ENCODE peak calls at places on chromosome 20, in nine cellular contexts. One of them, this sample, is unnamed.

GRCh38 chr20:61733891-61734732 is 331.6 kb downstream of the TAF4 start:
- DNase-seq in stimulated activated CD8-positive, alpha-beta memory T cell treated with anti-CD3 and anti-CD28 coated beads, Interleukin-2, amount 100 ng/mL, for 1 hour: no peak
- DNase-seq in HT1080: no peak
- DNase-seq in stimulated activated CD4-positive, alpha-beta T cell treated with anti-CD3 and anti-CD28 coated beads, Interleukin-15, amount 100 ng/mL, for 1 hour: no peak
- DNase-seq in fibroblast of gingiva: no peak
- DNase-seq in B cell: no peak
- DNase-seq in NCI-H460: no peak
- DNase-seq in astrocyte of the spinal cord: no peak
- DNase-seq in left lung: no peak
- DNase-seq in this sample: no peak

GRCh38 chr20:44068311-44068710 is 118.7 kb downstream of the JPH2 start:
- DNase-seq in stimulated activated CD8-positive, alpha-beta memory T cell treated with anti-CD3 and anti-CD28 coated beads, Interleukin-2, amount 100 ng/mL, for 1 hour: no peak
- DNase-seq in HT1080: no peak
- DNase-seq in stimulated activated CD4-positive, alpha-beta T cell treated with anti-CD3 and anti-CD28 coated beads, Interleukin-15, amount 100 ng/mL, for 1 hour: no peak
- DNase-seq in fibroblast of gingiva: no peak
- DNase-seq in B cell: no peak
- DNase-seq in NCI-H460: no peak
- DNase-seq in astrocyte of the spinal cord: no peak
- DNase-seq in left lung: peak
- DNase-seq in this sample: no peak

GRCh38 chr20:24379116-24379927 is 90.1 kb upstream of the SYNDIG1 start:
- DNase-seq in stimulated activated CD8-positive, alpha-beta memory T cell treated with anti-CD3 and anti-CD28 coated beads, Interleukin-2, amount 100 ng/mL, for 1 hour: no peak
- DNase-seq in HT1080: peak
- DNase-seq in stimulated activated CD4-positive, alpha-beta T cell treated with anti-CD3 and anti-CD28 coated beads, Interleukin-15, amount 100 ng/mL, for 1 hour: no peak
- DNase-seq in fibroblast of gingiva: no peak
- DNase-seq in B cell: no peak
- DNase-seq in NCI-H460: no peak
- DNase-seq in astrocyte of the spinal cord: peak
- DNase-seq in left lung: no peak
- DNase-seq in this sample: no peak

GRCh38 chr20:19784511-19785172 is 26.6 kb downstream of the RIN2 start:
- DNase-seq in stimulated activated CD8-positive, alpha-beta memory T cell treated with anti-CD3 and anti-CD28 coated beads, Interleukin-2, amount 100 ng/mL, for 1 hour: no peak
- DNase-seq in HT1080: peak
- DNase-seq in stimulated activated CD4-positive, alpha-beta T cell treated with anti-CD3 and anti-CD28 coated beads, Interleukin-15, amount 100 ng/mL, for 1 hour: no peak
- DNase-seq in fibroblast of gingiva: peak
- DNase-seq in B cell: peak
- DNase-seq in NCI-H460: peak
- DNase-seq in astrocyte of the spinal cord: peak
- DNase-seq in left lung: peak
- DNase-seq in this sample: no peak

GRCh38 chr20:29874476-29875202 is 1382.8 kb upstream of the DEFB115 start:
- DNase-seq in stimulated activated CD8-positive, alpha-beta memory T cell treated with anti-CD3 and anti-CD28 coated beads, Interleukin-2, amount 100 ng/mL, for 1 hour: no peak
- DNase-seq in HT1080: peak
- DNase-seq in stimulated activated CD4-positive, alpha-beta T cell treated with anti-CD3 and anti-CD28 coated beads, Interleukin-15, amount 100 ng/mL, for 1 hour: no peak
- DNase-seq in fibroblast of gingiva: no peak
- DNase-seq in B cell: no peak
- DNase-seq in NCI-H460: no peak
- DNase-seq in astrocyte of the spinal cord: no peak
- DNase-seq in left lung: peak
- DNase-seq in this sample: no peak

GRCh38 chr20:49560186-49560585 is 7.8 kb downstream of the PTGIS start:
- DNase-seq in stimulated activated CD8-positive, alpha-beta memory T cell treated with anti-CD3 and anti-CD28 coated beads, Interleukin-2, amount 100 ng/mL, for 1 hour: no peak
- DNase-seq in HT1080: no peak
- DNase-seq in stimulated activated CD4-positive, alpha-beta T cell treated with anti-CD3 and anti-CD28 coated beads, Interleukin-15, amount 100 ng/mL, for 1 hour: no peak
- DNase-seq in fibroblast of gingiva: no peak
- DNase-seq in B cell: no peak
- DNase-seq in NCI-H460: no peak
- DNase-seq in astrocyte of the spinal cord: no peak
- DNase-seq in left lung: no peak
- DNase-seq in this sample: no peak

GRCh38 chr20:32004963-32005362 is 5.3 kb upstream of the CCM2L start:
- DNase-seq in stimulated activated CD8-positive, alpha-beta memory T cell treated with anti-CD3 and anti-CD28 coated beads, Interleukin-2, amount 100 ng/mL, for 1 hour: no peak
- DNase-seq in HT1080: peak
- DNase-seq in stimulated activated CD4-positive, alpha-beta T cell treated with anti-CD3 and anti-CD28 coated beads, Interleukin-15, amount 100 ng/mL, for 1 hour: no peak
- DNase-seq in fibroblast of gingiva: peak
- DNase-seq in B cell: no peak
- DNase-seq in NCI-H460: no peak
- DNase-seq in astrocyte of the spinal cord: no peak
- DNase-seq in left lung: no peak
- DNase-seq in this sample: no peak

GRCh38 chr20:59122377-59122932 is 41.2 kb upstream of the ZNF831 start:
- DNase-seq in stimulated activated CD8-positive, alpha-beta memory T cell treated with anti-CD3 and anti-CD28 coated beads, Interleukin-2, amount 100 ng/mL, for 1 hour: no peak
- DNase-seq in HT1080: no peak
- DNase-seq in stimulated activated CD4-positive, alpha-beta T cell treated with anti-CD3 and anti-CD28 coated beads, Interleukin-15, amount 100 ng/mL, for 1 hour: no peak
- DNase-seq in fibroblast of gingiva: no peak
- DNase-seq in B cell: no peak
- DNase-seq in NCI-H460: no peak
- DNase-seq in astrocyte of the spinal cord: no peak
- DNase-seq in left lung: no peak
- DNase-seq in this sample: no peak

GRCh38 chr20:14928083-14928482 is 590.7 kb upstream of the FLRT3 start:
- DNase-seq in stimulated activated CD8-positive, alpha-beta memory T cell treated with anti-CD3 and anti-CD28 coated beads, Interleukin-2, amount 100 ng/mL, for 1 hour: no peak
- DNase-seq in HT1080: peak
- DNase-seq in stimulated activated CD4-positive, alpha-beta T cell treated with anti-CD3 and anti-CD28 coated beads, Interleukin-15, amount 100 ng/mL, for 1 hour: no peak
- DNase-seq in fibroblast of gingiva: no peak
- DNase-seq in B cell: no peak
- DNase-seq in NCI-H460: no peak
- DNase-seq in astrocyte of the spinal cord: no peak
- DNase-seq in left lung: no peak
- DNase-seq in this sample: no peak

GRCh38 chr20:21323640-21324039 is 20.5 kb downstream of the XRN2 start:
- DNase-seq in stimulated activated CD8-positive, alpha-beta memory T cell treated with anti-CD3 and anti-CD28 coated beads, Interleukin-2, amount 100 ng/mL, for 1 hour: no peak
- DNase-seq in HT1080: peak
- DNase-seq in stimulated activated CD4-positive, alpha-beta T cell treated with anti-CD3 and anti-CD28 coated beads, Interleukin-15, amount 100 ng/mL, for 1 hour: no peak
- DNase-seq in fibroblast of gingiva: peak
- DNase-seq in B cell: no peak
- DNase-seq in NCI-H460: peak
- DNase-seq in astrocyte of the spinal cord: peak
- DNase-seq in left lung: no peak
- DNase-seq in this sample: no peak

GRCh38 chr20:57053798-57054552 is 212.5 kb downstream of the BMP7 start:
- DNase-seq in stimulated activated CD8-positive, alpha-beta memory T cell treated with anti-CD3 and anti-CD28 coated beads, Interleukin-2, amount 100 ng/mL, for 1 hour: no peak
- DNase-seq in HT1080: no peak
- DNase-seq in stimulated activated CD4-positive, alpha-beta T cell treated with anti-CD3 and anti-CD28 coated beads, Interleukin-15, amount 100 ng/mL, for 1 hour: no peak
- DNase-seq in fibroblast of gingiva: no peak
- DNase-seq in B cell: no peak
- DNase-seq in NCI-H460: no peak
- DNase-seq in astrocyte of the spinal cord: no peak
- DNase-seq in left lung: no peak
- DNase-seq in this sample: no peak

GRCh38 chr20:61436268-61436667 is 184.2 kb downstream of the CDH4 start:
- DNase-seq in stimulated activated CD8-positive, alpha-beta memory T cell treated with anti-CD3 and anti-CD28 coated beads, Interleukin-2, amount 100 ng/mL, for 1 hour: no peak
- DNase-seq in HT1080: peak
- DNase-seq in stimulated activated CD4-positive, alpha-beta T cell treated with anti-CD3 and anti-CD28 coated beads, Interleukin-15, amount 100 ng/mL, for 1 hour: no peak
- DNase-seq in fibroblast of gingiva: peak
- DNase-seq in B cell: no peak
- DNase-seq in NCI-H460: no peak
- DNase-seq in astrocyte of the spinal cord: peak
- DNase-seq in left lung: no peak
- DNase-seq in this sample: no peak

GRCh38 chr20:31740208-31740607 is 1.1 kb downstream of the TPX2 start:
- DNase-seq in stimulated activated CD8-positive, alpha-beta memory T cell treated with anti-CD3 and anti-CD28 coated beads, Interleukin-2, amount 100 ng/mL, for 1 hour: no peak
- DNase-seq in HT1080: peak
- DNase-seq in stimulated activated CD4-positive, alpha-beta T cell treated with anti-CD3 and anti-CD28 coated beads, Interleukin-15, amount 100 ng/mL, for 1 hour: no peak
- DNase-seq in fibroblast of gingiva: peak
- DNase-seq in B cell: no peak
- DNase-seq in NCI-H460: no peak
- DNase-seq in astrocyte of the spinal cord: peak
- DNase-seq in left lung: no peak
- DNase-seq in this sample: no peak

GRCh38 chr20:46914789-46915359 is 20.2 kb downstream of the EYA2 start:
- DNase-seq in stimulated activated CD8-positive, alpha-beta memory T cell treated with anti-CD3 and anti-CD28 coated beads, Interleukin-2, amount 100 ng/mL, for 1 hour: no peak
- DNase-seq in HT1080: no peak
- DNase-seq in stimulated activated CD4-positive, alpha-beta T cell treated with anti-CD3 and anti-CD28 coated beads, Interleukin-15, amount 100 ng/mL, for 1 hour: no peak
- DNase-seq in fibroblast of gingiva: peak
- DNase-seq in B cell: no peak
- DNase-seq in NCI-H460: no peak
- DNase-seq in astrocyte of the spinal cord: no peak
- DNase-seq in left lung: no peak
- DNase-seq in this sample: no peak

GRCh38 chr20:37311710-37312355 is 22.4 kb downstream of the MANBAL start:
- DNase-seq in stimulated activated CD8-positive, alpha-beta memory T cell treated with anti-CD3 and anti-CD28 coated beads, Interleukin-2, amount 100 ng/mL, for 1 hour: no peak
- DNase-seq in HT1080: no peak
- DNase-seq in stimulated activated CD4-positive, alpha-beta T cell treated with anti-CD3 and anti-CD28 coated beads, Interleukin-15, amount 100 ng/mL, for 1 hour: no peak
- DNase-seq in fibroblast of gingiva: no peak
- DNase-seq in B cell: no peak
- DNase-seq in NCI-H460: no peak
- DNase-seq in astrocyte of the spinal cord: no peak
- DNase-seq in left lung: no peak
- DNase-seq in this sample: no peak

This sample was measured in esophagus squamous epithelium.